ENCODE peak calls at places on chromosomes 12 and 14, in six cellular contexts. One of them, this sample, is unnamed.

GRCh38 chr12:124169577-124169976 is 125.3 kb upstream of the RFLNA start:
- DNase-seq in A549: no peak
- DNase-seq in HCEC 1CT: no peak
- DNase-seq in NCI-H1105: peak
- DNase-seq in BJ: no peak
- DNase-seq in GM04504: no peak
- DNase-seq in this sample: no peak

GRCh38 chr14:79708426-79708825 is 502.9 kb downstream of the DIO2 start:
- DNase-seq in GM04504: no peak
- DNase-seq in BJ: no peak
- DNase-seq in NCI-H1105: no peak
- DNase-seq in A549: no peak
- DNase-seq in HCEC 1CT: no peak
- DNase-seq in this sample: no peak

GRCh38 chr12:59088673-59089072 is 168.4 kb upstream of the LRIG3 start:
- DNase-seq in A549: no peak
- DNase-seq in GM04504: no peak
- DNase-seq in BJ: no peak
- DNase-seq in HCEC 1CT: peak
- DNase-seq in NCI-H1105: no peak
- DNase-seq in this sample: peak

GRCh38 chr12:24012528-24012927 is 63.1 kb upstream of the SOX5 start:
- DNase-seq in NCI-H1105: peak
- DNase-seq in GM04504: no peak
- DNase-seq in A549: no peak
- DNase-seq in HCEC 1CT: peak
- DNase-seq in BJ: no peak
- DNase-seq in this sample: no peak

GRCh38 chr12:69405466-69405865 is 45.9 kb downstream of the YEATS4 start:
- DNase-seq in HCEC 1CT: peak
- DNase-seq in GM04504: peak
- DNase-seq in BJ: peak
- DNase-seq in A549: peak
- DNase-seq in NCI-H1105: no peak
- DNase-seq in this sample: peak

GRCh38 chr14:23321572-23322547 is 603 bp downstream of the PABPN1 start:
- DNase-seq in HCEC 1CT: peak
- DNase-seq in GM04504: no peak
- DNase-seq in BJ: no peak
- DNase-seq in A549: peak
- DNase-seq in NCI-H1105: no peak
- DNase-seq in this sample: no peak

GRCh38 chr12:122730215-122731014 is at the start of gene HCAR1:
- DNase-seq in NCI-H1105: no peak
- DNase-seq in HCEC 1CT: no peak
- DNase-seq in GM04504: no peak
- DNase-seq in A549: no peak
- DNase-seq in BJ: no peak
- DNase-seq in this sample: no peak

GRCh38 chr14:92609955-92610354 is 96.4 kb downstream of the RIN3 start:
- DNase-seq in HCEC 1CT: no peak
- DNase-seq in GM04504: no peak
- DNase-seq in A549: no peak
- DNase-seq in NCI-H1105: no peak
- DNase-seq in BJ: no peak
- DNase-seq in this sample: no peak

GRCh38 chr12:2098852-2099251 is 46.1 kb downstream of the CACNA1C start:
- DNase-seq in HCEC 1CT: no peak
- DNase-seq in A549: no peak
- DNase-seq in BJ: no peak
- DNase-seq in NCI-H1105: no peak
- DNase-seq in GM04504: no peak
- DNase-seq in this sample: no peak

GRCh38 chr14:99173086-99173485 is 98.9 kb downstream of the BCL11B start:
- DNase-seq in NCI-H1105: no peak
- DNase-seq in A549: no peak
- DNase-seq in GM04504: no peak
- DNase-seq in BJ: no peak
- DNase-seq in HCEC 1CT: no peak
- DNase-seq in this sample: no peak

This sample was measured in COLO829.